ENCODE peak calls at places on chromosomes 12 and 14, in five cellular contexts. W is Peyer's patch, B is HCT116, G is IMR-90, A is uterus. K is an unnamed sample.

GRCh38 chr12:25130741-25131188 is 64.2 kb downstream of the DNAI7 start:
- DNase-seq in A (no peak), G (peak), W (no peak), B (peak), K (no peak)

GRCh38 chr12:110426300-110426910 is 22.9 kb upstream of the ANAPC7 start:
- DNase-seq in A (no peak), B (no peak), G (peak), W (no peak), K (no peak)

GRCh38 chr12:114674201-114675047 is 9.6 kb downstream of the TBX3 start:
- DNase-seq in G (peak), W (peak), A (no peak), B (no peak), K (no peak)

GRCh38 chr12:131074221-131075083 is 120.7 kb downstream of the ADGRD1 start:
- DNase-seq in W (no peak), G (no peak), B (no peak), A (peak), K (peak)

GRCh38 chr12:97404549-97404948 is 58.1 kb upstream of the RMST start:
- DNase-seq in G (peak), A (no peak), B (peak), W (no peak), K (no peak)

GRCh38 chr12:21823581-21823980 is 49.1 kb upstream of the KCNJ8 start:
- DNase-seq in A (peak), B (no peak), G (no peak), W (no peak), K (peak)

GRCh38 chr12:575129-575502 is 88.1 kb downstream of the NINJ2 start:
- DNase-seq in W (peak), A (no peak), B (no peak), G (no peak), K (no peak)

GRCh38 chr12:71567562-71567961 is 96.1 kb downstream of the ZFC3H1 start:
- DNase-seq in W (no peak), G (no peak), A (no peak), B (no peak), K (no peak)

GRCh38 chr14:20690848-20691640 is 2.5 kb downstream of the ANG start:
- DNase-seq in A (peak), G (peak), W (no peak), B (peak), K (peak)

GRCh38 chr14:63764103-63764502 is 36.2 kb upstream of the SGPP1 start:
- DNase-seq in B (no peak), A (no peak), G (peak), W (no peak), K (no peak)

GRCh38 chr12:74891276-74891675 is 318.4 kb downstream of the KCNC2 start:
- DNase-seq in G (no peak), B (no peak), A (no peak), W (no peak), K (no peak)

GRCh38 chr14:33796356-33796755 is 154.5 kb downstream of the EGLN3 start:
- DNase-seq in G (no peak), B (no peak), W (no peak), A (no peak), K (no peak)

GRCh38 chr12:6869049-6870021 is 2.0 kb downstream of the TPI1 start:
- DNase-seq in G (peak), A (peak), B (peak), W (peak), K (peak)

GRCh38 chr14:64643709-64644108 is 60.5 kb upstream of the PLEKHG3 start:
- DNase-seq in G (no peak), B (no peak), A (no peak), W (no peak), K (no peak)

GRCh38 chr12:79891506-79892162 is 43.3 kb downstream of the PPP1R12A start:
- DNase-seq in A (no peak), W (no peak), B (no peak), G (no peak), K (no peak)

GRCh38 chr14:80587096-80587724 is 354.3 kb downstream of the CEP128 start:
- DNase-seq in A (no peak), B (peak), G (peak), W (no peak), K (no peak)

GRCh38 chr12:52244615-52244994 is 11.6 kb downstream of the KRT7 start:
- DNase-seq in G (no peak), B (no peak), A (no peak), W (no peak), K (no peak)

GRCh38 chr12:22312336-22312735 is 22.2 kb downstream of the ST8SIA1 start:
- DNase-seq in G (peak), B (no peak), A (no peak), W (no peak), K (peak)

GRCh38 chr14:75254381-75254821 is 24.2 kb upstream of the FOS start:
- DNase-seq in W (peak), A (no peak), G (no peak), B (no peak), K (no peak)

GRCh38 chr14:96585672-96586013 is 83.5 kb downstream of the PAPOLA start:
- DNase-seq in B (no peak), G (no peak), W (no peak), A (no peak), K (no peak)

GRCh38 chr12:76018111-76018510 is 13.5 kb downstream of the PHLDA1 start:
- DNase-seq in B (no peak), G (peak), W (no peak), A (no peak), K (no peak)

DNA sequence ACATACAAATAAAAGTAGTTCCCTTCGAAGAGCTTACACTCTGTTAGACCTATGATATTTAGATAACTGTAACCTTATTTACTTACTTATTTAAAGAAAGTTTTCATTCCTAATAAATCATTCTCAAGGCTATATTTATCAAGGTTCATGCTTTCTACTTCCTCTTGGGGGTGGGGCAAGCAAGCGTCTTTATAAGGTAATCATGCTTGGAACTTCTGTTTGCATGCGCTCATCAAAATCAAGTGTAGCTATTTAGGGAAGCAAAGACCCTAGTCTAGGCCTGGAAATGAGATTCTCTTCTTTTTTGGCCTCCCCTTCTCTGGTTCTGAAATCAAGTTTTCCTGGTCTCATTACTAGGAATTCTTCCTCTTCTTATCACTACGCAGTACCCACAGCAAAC is 766 bp downstream of the RERG start:
- DNase-seq in W (no peak), A (peak), G (no peak), B (no peak), K (no peak)
- H3K4me3 ChIP-seq in W (peak), A (peak), G (no peak), B (no peak), K (peak)

DNA sequence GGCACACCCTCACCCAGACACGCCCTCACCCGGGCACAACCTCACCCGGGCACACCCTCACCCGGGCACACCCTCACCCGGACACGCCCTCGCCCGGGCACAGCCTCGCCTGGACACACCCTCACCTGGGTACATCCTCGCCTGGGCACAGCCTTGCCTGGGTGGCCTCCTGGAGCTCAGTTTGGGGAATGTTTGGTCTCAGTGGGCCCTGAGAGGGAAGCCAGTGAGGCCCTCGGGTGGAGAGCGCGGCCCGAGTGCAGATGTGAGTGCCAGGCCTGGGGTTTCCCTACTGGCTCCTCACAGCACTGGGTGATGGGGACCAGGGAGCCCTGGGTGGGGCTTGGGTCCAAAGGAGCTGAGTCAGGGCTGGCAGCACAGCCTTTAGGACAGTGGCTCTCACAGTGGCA is 23.8 kb downstream of the GALNT9 start:
- DNase-seq in W (no peak), G (no peak), B (no peak), A (no peak), K (no peak)
- H3K4me3 ChIP-seq in W (no peak), G (no peak), B (no peak), A (no peak), K (no peak)

DNA sequence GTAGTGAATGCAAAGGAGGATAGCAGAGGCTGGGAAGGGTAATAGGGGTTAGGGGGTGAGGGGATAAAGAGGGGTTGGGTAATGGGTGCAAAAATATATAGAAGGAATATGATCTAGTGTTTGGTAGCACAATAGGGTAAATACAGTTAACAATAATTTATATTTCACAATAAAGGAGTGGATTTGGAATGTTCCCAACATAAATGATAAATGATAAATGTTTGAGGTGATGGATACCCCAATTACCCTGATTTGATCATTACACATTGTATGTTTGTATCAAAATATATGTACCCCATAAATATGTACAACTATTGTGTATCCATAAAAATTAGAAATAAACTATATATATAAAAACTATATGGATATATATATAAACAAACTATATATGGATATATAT is 999 bp upstream of the MYRFL start:
- DNase-seq in A (no peak), B (no peak), G (no peak), W (no peak), K (no peak)
- H3K4me3 ChIP-seq in A (no peak), B (no peak), G (no peak), W (no peak), K (no peak)

GRCh38 chr14:98231210-98231609 is 1040.8 kb downstream of the BCL11B start:
- DNase-seq in G (no peak), B (no peak), A (no peak), W (no peak), K (no peak)

GRCh38 chr14:98227727-98228111 is 1044.3 kb downstream of the BCL11B start:
- DNase-seq in B (no peak), W (no peak), A (no peak), G (no peak), K (no peak)

GRCh38 chr14:98226411-98226810 is 1045.6 kb downstream of the BCL11B start:
- DNase-seq in W (no peak), B (no peak), A (no peak), G (no peak), K (no peak)

GRCh38 chr14:98229676-98230366 is 1042.2 kb downstream of the BCL11B start:
- DNase-seq in W (no peak), A (no peak), G (no peak), B (no peak), K (no peak)

DNA sequence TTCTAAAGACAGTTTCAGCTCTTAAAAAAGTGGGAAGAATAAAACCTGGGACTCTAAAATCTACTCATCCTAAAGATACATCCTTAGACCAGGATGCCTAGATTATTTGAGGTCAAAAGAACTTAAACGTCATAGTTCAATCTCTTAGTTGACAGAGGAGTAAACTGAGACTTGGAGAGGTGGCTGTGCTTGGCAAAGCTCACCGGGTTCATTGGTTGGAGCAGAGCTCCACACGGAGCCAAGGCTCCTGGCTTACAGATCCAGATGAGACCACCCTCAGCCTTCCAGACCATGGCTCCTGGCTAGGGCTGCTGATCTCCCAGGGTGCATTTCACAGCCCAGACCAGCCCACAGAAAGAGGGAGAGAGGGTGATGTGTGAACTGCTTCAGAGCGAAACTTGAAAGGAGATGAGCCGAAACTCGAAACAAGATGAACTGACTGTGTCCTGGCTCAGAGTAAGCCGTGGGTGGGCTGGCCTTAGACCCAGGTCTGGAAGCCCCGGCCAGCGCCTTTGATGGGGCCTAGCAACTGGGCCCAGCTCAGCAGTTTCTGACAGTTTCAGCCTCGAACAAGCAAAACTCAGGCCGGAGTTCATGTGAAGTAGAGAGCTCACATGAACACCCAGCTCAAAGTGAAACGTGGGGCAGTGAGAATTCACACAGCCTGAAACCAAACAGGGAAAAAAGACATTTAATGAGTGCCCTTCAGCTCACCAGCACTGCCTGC is 1044.8 kb downstream of the BCL11B start:
- DNase-seq in G (no peak), W (no peak), A (no peak), B (no peak), K (no peak)
- H3K4me3 ChIP-seq in G (no peak), W (no peak), A (no peak), B (no peak), K (no peak)

GRCh38 chr12:14773685-14774073 is 29.6 kb downstream of the WBP11 start:
- DNase-seq in B (no peak), A (peak), W (peak), G (no peak), K (peak)

GRCh38 chr12:14769837-14770494 is 33.3 kb downstream of the WBP11 start:
- DNase-seq in B (peak), G (peak), W (peak), A (peak), K (peak)

GRCh38 chr12:14770495-14771313 is 32.6 kb downstream of the WBP11 start:
- DNase-seq in W (peak), B (peak), G (peak), A (peak), K (peak)

GRCh38 chr12:14772946-14773345 is 30.3 kb downstream of the WBP11 start:
- DNase-seq in A (no peak), B (no peak), W (no peak), G (no peak), K (no peak)

GRCh38 chr12:14771651-14772137 is 31.6 kb downstream of the WBP11 start:
- DNase-seq in B (no peak), G (no peak), A (no peak), W (no peak), K (no peak)
- H3K4me3 ChIP-seq in B (no peak), G (no peak), A (peak), W (peak), K (no peak)

GRCh38 chr12:58189030-58189429 is 247.7 kb downstream of the ATP23 start:
- DNase-seq in B (no peak), W (no peak), A (no peak), G (no peak), K (no peak)
- H3K4me3 ChIP-seq in B (no peak), W (no peak), A (no peak), G (no peak), K (no peak)